ENCODE peak calls at places on chromosomes 3 and 15, in four cellular contexts. P is neural crest cell, X is mesothelial cell of epicardium, F is GM13977. E is an unnamed sample.
A peak's percentile ranks its signal among the peaks of the same experiment; 100 is the strongest.

GRCh38 chr3:23439080-23439479 is 236.0 kb downstream of the UBE2E2 start:
- DNase-seq in P (no peak), X (no peak), F (no peak), E (no peak)

GRCh38 chr3:48993834-48994233 is 3.8 kb downstream of the P4HTM start:
- DNase-seq in P (no peak), X (no peak), F (no peak), E (no peak)

GRCh38 chr3:158103956-158104338 is 2.3 kb downstream of the SHOX2 start:
- DNase-seq in P (no peak), X (no peak), F (peak; percentile 12), E (no peak)

GRCh38 chr3:168096210-168096795 is 579 bp upstream of the GOLIM4 start:
- DNase-seq in P (peak; percentile 58), X (peak; percentile 73), F (peak; percentile 63), E (peak; percentile 50)

GRCh38 chr3:29605845-29606244 is 325.0 kb downstream of the RBMS3 start:
- DNase-seq in P (no peak), X (no peak), F (no peak), E (no peak)

GRCh38 chr3:139659511-139659910 is 18.3 kb downstream of the NMNAT3 start:
- DNase-seq in P (no peak), X (no peak), F (no peak), E (no peak)

GRCh38 chr3:156149781-156150375 is 29.5 kb downstream of the KCNAB1 start:
- DNase-seq in P (no peak), X (no peak), F (no peak), E (peak; percentile 22)

GRCh38 chr15:42157981-42158765 is 1.7 kb upstream of the PLA2G4F start:
- DNase-seq in P (no peak), X (no peak), F (no peak), E (no peak)

GRCh38 chr15:40070166-40070557 is 31.2 kb upstream of the SRP14 start:
- DNase-seq in P (no peak), X (no peak), F (peak; percentile 49), E (no peak)

GRCh38 chr15:73899197-73900128 is 26.1 kb downstream of the TBC1D21 start:
- DNase-seq in P (no peak), X (no peak), F (no peak), E (no peak)

GRCh38 chr15:73782339-73782979 is 29.3 kb upstream of the INSYN1 start:
- DNase-seq in P (no peak), X (no peak), F (no peak), E (no peak)

GRCh38 chr3:160935413-160936095 is 169.6 kb downstream of the B3GALNT1 start:
- DNase-seq in P (no peak), X (no peak), F (no peak), E (no peak)

GRCh38 chr3:192637803-192638202 is 89.5 kb downstream of the FGF12 start:
- DNase-seq in P (no peak), X (no peak), F (no peak), E (no peak)

GRCh38 chr3:13780432-13781173 is 99.3 kb downstream of the WNT7A start:
- DNase-seq in P (no peak), X (no peak), F (no peak), E (no peak)

GRCh38 chr3:13785351-13785750 is 94.5 kb downstream of the WNT7A start:
- DNase-seq in P (no peak), X (no peak), F (no peak), E (no peak)

GRCh38 chr3:13783556-13783955 is 96.3 kb downstream of the WNT7A start:
- DNase-seq in P (no peak), X (no peak), F (no peak), E (no peak)

GRCh38 chr3:13781417-13781816 is 98.5 kb downstream of the WNT7A start:
- DNase-seq in P (no peak), X (no peak), F (no peak), E (no peak)

DNA sequence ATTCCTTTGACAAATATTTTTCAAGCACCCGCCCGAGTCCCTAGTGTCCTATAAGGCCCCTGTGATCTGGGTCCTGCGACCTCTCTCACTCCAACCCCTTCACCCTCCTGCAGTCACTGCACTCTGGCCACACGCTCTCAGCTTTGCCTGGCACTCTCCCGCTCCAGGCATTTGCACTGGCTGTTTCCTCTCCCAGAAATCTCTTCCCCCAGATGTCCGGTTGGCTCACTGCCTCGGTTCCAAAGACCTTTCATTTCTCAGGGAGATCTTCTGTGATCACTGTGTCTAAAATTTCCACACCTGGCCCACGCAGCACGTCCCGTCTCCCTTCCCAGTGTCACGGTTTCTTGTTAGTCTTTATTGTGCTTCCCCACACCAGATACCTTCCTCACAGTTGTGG is 97.4 kb downstream of the WNT7A start:
- DNase-seq in P (no peak), X (no peak), F (no peak), E (no peak)
- TF ChIP-seq CTCF in P (no peak), X (no peak), F (no peak), E (no peak)

GRCh38 chr15:58221591-58222241 is 83.5 kb downstream of the AQP9 start:
- DNase-seq in P (no peak), X (no peak), F (peak; percentile 51), E (peak; percentile 57)
- TF ChIP-seq CTCF in P (peak; percentile 41), X (no peak), F (peak; percentile 66), E (peak; percentile 63)

DNA sequence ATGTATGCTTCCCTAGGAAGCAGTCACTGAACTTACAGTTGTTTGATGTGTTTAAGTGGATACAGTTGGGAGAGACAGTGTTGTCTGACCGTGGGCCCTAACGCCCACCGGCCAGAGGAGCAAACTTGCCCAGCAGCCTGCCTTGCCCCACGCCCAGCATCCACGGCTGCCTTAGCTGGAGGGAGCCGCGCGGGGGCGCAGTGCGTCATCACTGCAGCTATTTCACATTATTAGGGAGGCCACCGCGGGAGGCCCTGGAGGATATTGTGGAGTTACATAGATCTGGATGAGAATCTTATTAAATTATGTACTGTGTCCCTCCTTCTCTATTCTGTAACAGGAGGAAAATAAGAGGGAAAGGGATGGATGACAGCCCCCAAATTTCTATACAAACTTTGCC is 267.2 kb downstream of the GABRG3 start:
- DNase-seq in P (no peak), X (no peak), F (no peak), E (no peak)
- TF ChIP-seq CTCF in P (no peak), X (no peak), F (no peak), E (no peak)

GRCh38 chr3:20574746-20575145 is 388.7 kb upstream of the SGO1 start:
- DNase-seq in P (no peak), X (no peak), F (no peak), E (no peak)
- TF ChIP-seq CTCF in P (no peak), X (no peak), F (no peak), E (no peak)

DNA sequence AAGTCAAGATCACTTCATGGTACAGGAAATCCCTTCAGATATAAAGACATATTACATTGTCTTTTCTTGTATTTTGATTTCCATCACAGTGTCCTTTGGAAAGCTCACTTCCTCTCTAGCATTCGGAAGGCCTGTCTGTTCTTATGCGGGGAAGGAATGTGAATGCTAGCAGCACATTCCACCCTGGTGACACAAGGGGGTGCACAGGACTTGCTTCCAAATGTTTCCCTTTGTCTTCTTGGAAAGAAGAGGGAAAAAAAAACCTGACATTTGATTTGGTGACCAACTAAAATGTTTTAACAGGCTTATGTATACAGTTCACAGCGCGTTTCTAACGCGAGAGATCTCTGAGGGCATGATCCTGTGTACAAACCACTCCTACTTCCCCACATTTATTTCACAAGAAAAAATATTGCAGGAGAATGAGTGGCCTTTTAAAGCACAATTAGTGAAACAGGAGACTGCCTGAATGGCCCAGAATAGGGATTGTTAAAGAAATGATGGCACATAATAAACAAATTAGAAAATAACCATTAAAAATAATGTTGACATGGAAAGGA is 107.5 kb upstream of the FXR1 start:
- DNase-seq in P (peak; percentile 29), X (no peak), F (no peak), E (no peak)
- TF ChIP-seq CTCF in P (peak; percentile 55), X (no peak), F (no peak), E (no peak)

GRCh38 chr3:184357248-184358139 is 3.9 kb downstream of the CLCN2 start:
- DNase-seq in P (no peak), X (no peak), F (no peak), E (no peak)
- TF ChIP-seq CTCF in P (no peak), X (no peak), F (no peak), E (no peak)

DNA sequence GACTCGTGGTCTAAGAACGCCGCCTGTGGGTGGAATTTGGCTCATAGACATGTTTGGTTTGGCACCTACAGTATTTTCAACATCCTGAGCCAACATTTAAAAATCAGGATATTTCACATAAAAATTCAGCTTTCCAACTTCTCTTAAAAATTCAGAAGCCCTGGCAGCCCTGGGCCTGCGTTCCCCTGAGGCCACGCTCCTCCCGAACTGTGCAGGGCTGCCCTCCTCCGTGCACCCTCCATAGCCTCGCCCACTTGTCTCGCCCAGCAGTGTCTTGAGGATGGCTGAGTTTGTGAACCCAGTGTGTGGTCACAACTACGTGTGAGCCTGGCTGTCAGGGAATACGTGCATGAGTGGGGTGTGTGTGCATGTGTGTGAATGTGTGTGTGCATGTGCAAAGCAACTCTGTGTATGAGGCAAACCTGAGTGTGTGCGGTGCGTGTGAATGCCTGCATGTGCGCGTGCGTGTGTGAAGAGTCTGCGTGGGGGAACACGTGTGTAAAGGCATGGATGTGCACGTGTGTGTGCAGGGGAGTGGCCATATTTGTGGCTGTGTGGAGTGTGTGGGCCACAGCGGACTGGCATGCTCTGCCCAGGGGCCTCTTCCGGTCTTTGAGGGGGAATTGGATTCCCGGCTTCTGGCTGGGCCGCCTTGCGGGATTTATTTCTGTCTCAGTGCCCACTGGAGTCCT is 30.9 kb downstream of the PTH1R start:
- DNase-seq in P (no peak), X (no peak), F (no peak), E (no peak)
- TF ChIP-seq CTCF in P (no peak), X (no peak), F (peak; percentile 6), E (no peak)

E was measured in GM10248.